ENCODE peak calls at places on chromosomes 5 and 9, in nine cellular contexts. Y is activated naive CD4-positive, alpha-beta T cell; I is naive thymus-derived CD8-positive, alpha-beta T cell; A is stimulated activated CD4-positive, alpha-beta T cell treated with anti-CD3 and anti-CD28 coated beads, Interleukin-12 subunit alpha, Interleukin-12 subunit beta, amount 100 ng/mL, for 4 hours; R is M059J; S is mammary epithelial cell; X is GM18507; N is type B pancreatic cell; C is ACHN. F is an unnamed sample.

GRCh38 chr5:16926417-16926816 is 9.7 kb downstream of the MYO10 start:
- DNase-seq in Y (no peak), I (no peak), A (no peak), R (no peak), S (no peak), X (no peak), N (no peak), C (no peak), F (no peak)

GRCh38 chr5:67605730-67606585 is 409.4 kb upstream of the CD180 start:
- DNase-seq in Y (no peak), I (no peak), A (no peak), R (no peak), S (no peak), X (no peak), N (no peak), C (no peak), F (no peak)

GRCh38 chr9:33044677-33045282 is 19.7 kb downstream of the DNAJA1 start:
- DNase-seq in Y (no peak), I (no peak), A (no peak), R (peak; percentile 39), S (peak; percentile 34), X (no peak), N (no peak), C (peak; percentile 35), F (peak; percentile 67)

GRCh38 chr5:91291628-91292569 is 91.2 kb downstream of the ARRDC3 start:
- DNase-seq in Y (no peak), I (no peak), A (no peak), R (no peak), S (no peak), X (no peak), N (no peak), C (no peak), F (no peak)

GRCh38 chr9:87119328-87119881 is 172.1 kb upstream of the GAS1 start:
- DNase-seq in Y (no peak), I (no peak), A (no peak), R (peak; percentile 96), S (peak; percentile 61), X (no peak), N (no peak), C (no peak), F (no peak)

GRCh38 chr5:14234204-14234603 is 91.1 kb downstream of the TRIO start:
- DNase-seq in Y (no peak), I (no peak), A (no peak), R (peak; percentile 69), S (peak; percentile 71), X (no peak), N (no peak), C (peak; percentile 29), F (peak; percentile 85)

GRCh38 chr9:74846771-74847170 is 41.0 kb downstream of the TRPM6 start:
- DNase-seq in Y (no peak), I (no peak), A (no peak), R (peak; percentile 97), S (no peak), X (no peak), N (no peak), C (no peak), F (no peak)

GRCh38 chr5:23820764-23821471 is 313.5 kb downstream of the PRDM9 start:
- DNase-seq in Y (no peak), I (no peak), A (no peak), R (peak; percentile 32), S (peak; percentile 53), X (no peak), N (no peak), C (peak; percentile 55), F (no peak)

GRCh38 chr9:471320-471719 is 256.7 kb downstream of the DOCK8 start:
- DNase-seq in Y (no peak), I (no peak), A (no peak), R (peak; percentile 24), S (no peak), X (no peak), N (no peak), C (no peak), F (no peak)

GRCh38 chr5:93092349-93093105 is 488.5 kb downstream of the NR2F1-AS1 start:
- DNase-seq in Y (no peak), I (no peak), A (no peak), R (peak; percentile 83), S (peak; percentile 42), X (no peak), N (no peak), C (no peak), F (no peak)

GRCh38 chr5:142306077-142306502 is 18.7 kb downstream of the SPRY4 start:
- DNase-seq in Y (no peak), I (no peak), A (no peak), R (no peak), S (no peak), X (no peak), N (no peak), C (no peak), F (peak; percentile 88)

GRCh38 chr5:58944221-58944620 is 361.3 kb downstream of the RAB3C start:
- DNase-seq in Y (no peak), I (no peak), A (no peak), R (peak; percentile 14), S (no peak), X (no peak), N (no peak), C (no peak), F (no peak)

GRCh38 chr5:79020861-79021561 is 35.9 kb upstream of the ARSB start:
- DNase-seq in Y (no peak), I (peak; percentile 24), A (peak; percentile 25), R (peak; percentile 61), S (peak; percentile 39), X (peak; percentile 15), N (no peak), C (peak; percentile 61), F (peak; percentile 66)

GRCh38 chr5:95959964-95960801 is 1.5 kb downstream of the ELL2 start:
- DNase-seq in Y (peak; percentile 11), I (peak; percentile 21), A (no peak), R (peak; percentile 33), S (peak; percentile 19), X (no peak), N (no peak), C (peak; percentile 32), F (peak; percentile 57)

GRCh38 chr9:126482361-126483044 is 131.2 kb upstream of the LMX1B start:
- DNase-seq in Y (no peak), I (no peak), A (no peak), R (peak; percentile 38), S (no peak), X (no peak), N (no peak), C (no peak), F (peak; percentile 82)

GRCh38 chr9:124125590-124126047 is 114.1 kb downstream of the LHX2 start:
- DNase-seq in Y (no peak), I (no peak), A (no peak), R (no peak), S (no peak), X (no peak), N (no peak), C (no peak), F (no peak)

GRCh38 chr5:165232187-165232586 is 1726.8 kb downstream of the MAT2B start:
- DNase-seq in Y (no peak), I (no peak), A (no peak), R (no peak), S (no peak), X (no peak), N (no peak), C (no peak), F (no peak)

GRCh38 chr5:141478321-141478945 is 2.7 kb downstream of the PCDHGC3 start:
- DNase-seq in Y (no peak), I (no peak), A (no peak), R (peak; percentile 52), S (peak; percentile 78), X (no peak), N (no peak), C (no peak), F (peak; percentile 63)

GRCh38 chr5:1292139-1292538 is 2.7 kb downstream of the TERT start:
- DNase-seq in Y (no peak), I (no peak), A (no peak), R (no peak), S (no peak), X (no peak), N (no peak), C (no peak), F (no peak)

GRCh38 chr9:32644698-32645097 is 9.2 kb upstream of the TAF1L start:
- DNase-seq in Y (no peak), I (no peak), A (no peak), R (peak; percentile 95), S (peak; percentile 91), X (no peak), N (no peak), C (peak; percentile 78), F (peak; percentile 68)

GRCh38 chr9:133125706-133126696 is 5.0 kb upstream of the RALGDS start:
- DNase-seq in Y (no peak), I (no peak), A (no peak), R (peak; percentile 38), S (no peak), X (no peak), N (no peak), C (no peak), F (no peak)

GRCh38 chr9:117286245-117286644 is 128.6 kb downstream of the ASTN2 start:
- DNase-seq in Y (no peak), I (no peak), A (no peak), R (no peak), S (no peak), X (no peak), N (no peak), C (no peak), F (no peak)

GRCh38 chr9:72384710-72385475 is 19.9 kb upstream of the ZFAND5 start:
- DNase-seq in Y (no peak), I (no peak), A (no peak), R (peak; percentile 40), S (peak; percentile 36), X (no peak), N (no peak), C (no peak), F (no peak)

GRCh38 chr5:141402553-141403328 is at the start of gene PCDHGA9:
- DNase-seq in Y (no peak), I (no peak), A (no peak), R (no peak), S (peak; percentile 15), X (no peak), N (peak; percentile 58), C (no peak), F (no peak)

GRCh38 chr9:22084336-22085035 is 75.4 kb upstream of the CDKN2B start:
- DNase-seq in Y (no peak), I (no peak), A (no peak), R (peak; percentile 97), S (peak; percentile 91), X (no peak), N (no peak), C (peak; percentile 67), F (no peak)

GRCh38 chr5:68178579-68178978 is 37.0 kb upstream of the PIK3R1 start:
- DNase-seq in Y (no peak), I (no peak), A (no peak), R (peak; percentile 75), S (peak; percentile 80), X (no peak), N (no peak), C (no peak), F (peak; percentile 61)

GRCh38 chr5:72377920-72378635 is 57.9 kb downstream of the PTCD2 start:
- DNase-seq in Y (no peak), I (no peak), A (no peak), R (no peak), S (no peak), X (no peak), N (no peak), C (no peak), F (no peak)

GRCh38 chr5:173056783-173057061 is 570 bp downstream of the CREBRF start:
- DNase-seq in Y (no peak), I (no peak), A (peak; percentile 79), R (no peak), S (no peak), X (no peak), N (no peak), C (no peak), F (no peak)

GRCh38 chr9:115004535-115004934 is 74.1 kb upstream of the TNFSF8 start:
- DNase-seq in Y (no peak), I (no peak), A (no peak), R (peak; percentile 17), S (peak; percentile 62), X (no peak), N (no peak), C (no peak), F (no peak)

GRCh38 chr5:82246960-82247574 is 31.1 kb downstream of the RPS23 start:
- DNase-seq in Y (no peak), I (no peak), A (no peak), R (no peak), S (no peak), X (no peak), N (no peak), C (no peak), F (no peak)

GRCh38 chr9:18824095-18824666 is 208.8 kb downstream of the SAXO1 start:
- DNase-seq in Y (no peak), I (no peak), A (no peak), R (peak; percentile 28), S (peak; percentile 15), X (no peak), N (no peak), C (peak; percentile 25), F (no peak)

F was measured in islet precursor cell.